ENCODE peak calls at places on chromosome 2, in five cellular contexts. T is HepG2, I is K562, G is H1, Q is GM12878. X is an unnamed sample. For H3K9me3, the result is how much of the 10 kb centered on the place peaks cover.

GRCh38 chr2:201182650-201183372 is at the start of gene CASP10:
- DNase-seq in Q (peak), G (no peak), T (peak), I (peak), X (no peak)

GRCh38 chr2:151292546-151292945 is 3.1 kb upstream of the NMI start:
- DNase-seq in I (no peak), T (no peak), Q (no peak), G (no peak), X (no peak)

GRCh38 chr2:68188831-68189230 is 31.1 kb downstream of the PNO1 start:
- DNase-seq in G (no peak), Q (no peak), T (no peak), I (no peak), X (no peak)

GRCh38 chr2:224584111-224584764 is 925 bp downstream of the CUL3 start:
- DNase-seq in G (no peak), I (peak), T (peak), Q (no peak), X (peak)

GRCh38 chr2:150234787-150235512 is 252.5 kb downstream of the RND3 start:
- DNase-seq in G (no peak), I (no peak), T (no peak), Q (no peak), X (no peak)

GRCh38 chr2:235347691-235348090 is 146.2 kb upstream of the AGAP1 start:
- DNase-seq in G (no peak), I (peak), Q (no peak), T (no peak), X (no peak)

GRCh38 chr2:72826156-72826477 is 284 bp upstream of the EXOC6B start:
- DNase-seq in G (no peak), T (no peak), Q (no peak), I (no peak), X (no peak)

GRCh38 chr2:235300368-235301201 is 193.3 kb upstream of the AGAP1 start:
- DNase-seq in T (no peak), Q (no peak), G (no peak), I (no peak), X (no peak)

GRCh38 chr2:132804045-132804444 is 134.0 kb upstream of the LYPD1 start:
- DNase-seq in I (no peak), Q (no peak), G (no peak), T (no peak), X (no peak)

GRCh38 chr2:18362696-18363095 is 197.8 kb downstream of the RDH14 start:
- DNase-seq in G (no peak), I (no peak), T (no peak), Q (no peak), X (no peak)
- TF ChIP-seq YY1 in G (no peak), I (no peak), T (no peak), Q (no peak), X (no peak)

GRCh38 chr2:135056790-135057189 is 4.7 kb downstream of the RAB3GAP1 start:
- DNase-seq in T (no peak), Q (no peak), I (no peak), G (no peak), X (no peak)
- TF ChIP-seq GABPA in T (peak), Q (no peak), I (no peak), G (no peak), X (no peak)

DNA sequence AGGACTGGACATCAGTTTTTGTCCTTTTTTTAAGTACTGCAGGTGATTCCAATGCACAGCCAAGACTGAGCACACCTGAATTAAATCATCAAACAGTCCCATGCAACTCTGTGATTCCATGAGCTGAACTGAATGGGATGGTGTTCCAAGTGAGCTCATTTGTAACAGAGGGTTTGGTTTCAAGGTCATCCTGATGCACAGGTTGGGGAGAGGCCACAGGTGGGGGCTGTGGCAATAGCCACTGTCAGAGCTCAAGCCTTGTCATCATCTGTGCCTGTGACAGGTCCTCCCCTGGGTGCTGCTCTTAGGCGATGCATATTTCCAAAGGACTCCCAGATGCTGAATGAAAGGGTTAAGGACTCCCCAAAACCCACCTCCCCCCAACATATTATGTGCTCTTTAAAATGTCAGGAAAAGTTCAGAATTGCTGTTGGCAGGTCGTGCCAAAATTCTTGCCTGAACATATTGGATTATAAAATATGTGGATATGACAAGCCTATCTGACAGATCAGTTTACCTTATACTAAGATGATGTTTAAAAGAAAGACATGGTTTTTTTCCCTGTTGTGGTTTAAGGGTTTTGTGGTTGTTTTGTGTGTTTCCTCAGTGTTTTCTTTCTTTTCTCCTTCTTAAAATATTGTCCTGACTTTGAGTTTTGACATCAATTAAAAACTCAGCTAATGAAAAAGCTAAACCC is 263.4 kb upstream of the SIX2 start:
- DNase-seq in I (no peak), G (no peak), Q (no peak), T (peak), X (no peak)
- H3K9me3 ChIP-seq in I (under half), G (under half), Q (under half), T (under half), X (under half)

GRCh38 chr2:26687785-26688184 is 4.7 kb upstream of the KCNK3 start:
- DNase-seq in G (no peak), I (no peak), Q (no peak), T (peak), X (no peak)

GRCh38 chr2:26683583-26683982 is 8.9 kb upstream of the KCNK3 start:
- DNase-seq in I (no peak), G (no peak), T (no peak), Q (no peak), X (no peak)

GRCh38 chr2:26685943-26686839 is 6.3 kb upstream of the KCNK3 start:
- DNase-seq in T (no peak), Q (no peak), G (no peak), I (no peak), X (no peak)

GRCh38 chr2:26685312-26685711 is 7.2 kb upstream of the KCNK3 start:
- DNase-seq in T (no peak), G (no peak), Q (no peak), I (no peak), X (peak)

GRCh38 chr2:26687328-26687727 is 5.2 kb upstream of the KCNK3 start:
- DNase-seq in I (no peak), T (no peak), Q (no peak), G (no peak), X (no peak)
- TF ChIP-seq YY1 in I (no peak), T (no peak), Q (no peak), G (no peak), X (no peak)

GRCh38 chr2:128623776-128624424 is 305.2 kb upstream of the HS6ST1 start:
- DNase-seq in Q (peak), G (no peak), T (no peak), I (no peak), X (no peak)

GRCh38 chr2:128622371-128622770 is 303.7 kb upstream of the HS6ST1 start:
- DNase-seq in T (no peak), G (no peak), I (no peak), Q (no peak), X (no peak)

GRCh38 chr2:128624956-128625355 is 306.3 kb upstream of the HS6ST1 start:
- DNase-seq in I (no peak), T (no peak), Q (no peak), G (no peak), X (no peak)

GRCh38 chr2:128624425-128624795 is 305.7 kb upstream of the HS6ST1 start:
- DNase-seq in G (no peak), Q (no peak), I (no peak), T (no peak), X (no peak)

DNA sequence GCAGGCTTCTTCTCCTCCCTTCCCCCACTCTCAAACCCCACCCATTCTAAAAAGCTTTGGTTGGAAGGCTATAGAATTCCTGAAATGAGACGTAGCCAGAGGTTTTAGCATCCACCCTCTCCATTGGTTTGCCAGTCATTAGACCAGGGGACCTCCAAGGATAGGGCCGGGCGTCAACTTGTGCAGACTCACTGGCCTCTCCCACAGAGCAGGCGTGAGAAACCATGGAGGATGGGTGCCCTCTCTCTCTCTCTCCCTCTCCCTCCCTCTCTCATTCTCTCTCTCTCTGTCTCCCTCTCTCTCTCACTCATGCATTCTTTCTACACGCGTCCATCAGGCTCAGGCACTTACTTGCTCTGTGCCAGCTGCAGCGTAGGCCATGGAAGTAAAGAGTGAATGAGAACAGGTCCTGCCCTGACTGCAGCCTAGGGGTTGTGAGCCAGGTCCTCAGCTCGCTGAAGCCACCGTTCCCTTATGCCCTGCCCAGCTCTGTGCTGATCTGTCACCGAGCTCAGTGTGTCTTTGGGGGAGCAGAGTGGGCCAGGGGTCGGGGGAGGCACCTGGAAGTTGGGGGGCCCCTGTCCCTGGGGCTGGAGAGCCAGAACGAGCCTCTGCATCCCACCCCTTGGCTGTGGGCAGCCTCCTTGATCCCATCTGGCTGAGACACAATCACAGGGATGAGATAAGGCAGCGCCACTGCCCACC is 304.4 kb upstream of the HS6ST1 start:
- DNase-seq in Q (no peak), T (no peak), G (no peak), I (no peak), X (no peak)
- TF ChIP-seq GABPA in Q (no peak), T (no peak), G (no peak), I (no peak), X (no peak)

GRCh38 chr2:238475571-238475970 is 48.8 kb downstream of the ASB1 start:
- DNase-seq in G (no peak), T (no peak), I (no peak), Q (no peak), X (no peak)
- H3K9me3 ChIP-seq in G (under half), T (under half), I (under half), Q (under half), X (under half)

DNA sequence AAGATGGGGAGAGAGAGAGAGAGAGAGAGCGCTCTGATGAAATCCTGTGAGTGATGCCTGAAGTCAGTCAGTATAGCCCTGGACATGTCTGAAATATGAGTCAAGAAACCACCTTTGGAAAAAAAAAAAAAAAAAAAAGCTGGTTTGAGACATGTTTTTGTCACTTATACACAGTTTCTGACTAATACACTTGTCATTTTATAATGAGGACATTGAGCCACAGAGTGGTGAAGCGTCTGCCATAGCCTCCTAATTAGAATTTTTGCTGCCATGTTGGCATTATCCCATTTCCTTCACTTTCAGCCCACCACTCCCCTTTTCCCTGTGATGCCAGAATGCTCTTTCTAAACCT is 15.7 kb upstream of the MYO3B start:
- DNase-seq in T (no peak), Q (no peak), G (no peak), I (no peak), X (no peak)
- TF ChIP-seq YY1 in T (no peak), Q (no peak), G (no peak), I (no peak), X (no peak)

GRCh38 chr2:88263861-88264260 is 93.7 kb downstream of the THNSL2 start:
- DNase-seq in I (no peak), G (no peak), T (no peak), Q (no peak), X (no peak)

GRCh38 chr2:88269832-88270231 is 99.7 kb downstream of the THNSL2 start:
- DNase-seq in G (no peak), Q (no peak), I (no peak), T (no peak), X (no peak)

GRCh38 chr2:88261725-88262124 is 91.6 kb downstream of the THNSL2 start:
- DNase-seq in I (no peak), Q (no peak), T (no peak), G (no peak), X (no peak)

DNA sequence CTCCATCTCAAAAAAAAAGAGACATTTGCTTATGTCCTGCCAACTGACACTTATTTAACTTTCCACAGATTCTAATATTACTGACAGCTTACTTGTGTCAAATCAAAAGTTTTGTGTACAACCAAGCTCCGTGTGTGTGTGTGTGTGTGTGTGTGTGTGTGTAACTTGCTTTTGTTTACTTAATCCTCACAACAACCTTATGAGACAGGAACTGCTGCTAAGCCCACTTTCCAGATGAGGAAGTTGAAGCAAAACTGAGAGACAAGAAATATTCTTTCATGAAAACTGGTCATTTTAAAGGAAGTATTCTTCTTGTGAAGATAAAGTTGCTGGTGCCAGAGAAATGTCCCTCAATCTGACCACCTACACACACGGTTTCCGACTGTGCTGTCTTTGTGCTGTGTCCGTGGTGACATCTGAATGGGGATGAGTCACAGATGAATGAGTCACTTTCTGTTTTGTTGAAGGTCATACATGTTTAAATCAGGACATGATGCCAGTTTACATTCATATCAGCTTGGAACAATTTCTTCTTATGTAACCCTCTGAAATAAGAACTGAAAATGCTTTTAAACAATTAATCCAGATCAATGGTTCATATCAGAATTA is 95.3 kb downstream of the THNSL2 start:
- DNase-seq in T (peak), G (no peak), Q (peak), I (peak), X (no peak)
- TF ChIP-seq GABPA in T (no peak), G (no peak), Q (no peak), I (no peak), X (no peak)

GRCh38 chr2:148360662-148361061 is 283.9 kb upstream of the EPC2 start:
- DNase-seq in T (no peak), Q (no peak), G (no peak), I (no peak), X (no peak)

GRCh38 chr2:148358375-148358774 is 286.2 kb upstream of the EPC2 start:
- DNase-seq in Q (no peak), T (no peak), G (no peak), I (no peak), X (no peak)

GRCh38 chr2:148362144-148362796 is 282.3 kb upstream of the EPC2 start:
- DNase-seq in T (peak), I (no peak), G (no peak), Q (no peak), X (no peak)
- H3K9me3 ChIP-seq in T (under half), I (under half), G (under half), Q (under half), X (under half)